ENCODE peak calls at places on chromosome 9, in eight cellular contexts. K is CD8-positive, alpha-beta T cell; G is GM13976; O is thoracic aorta; L is astrocyte; X is Calu3; W is fibroblast of pulmonary artery; V is breast epithelium. N is an unnamed sample.

GRCh38 chr9:126721531-126722098 is 83.2 kb upstream of the ZBTB43 start:
- DNase-seq in G (no peak), W (no peak), L (no peak), K (peak; percentile 56), V (no peak), O (no peak), X (no peak), N (no peak)

GRCh38 chr9:136182850-136183422 is 22.0 kb downstream of the LHX3 start:
- DNase-seq in V (no peak), O (no peak), G (no peak), W (no peak), X (no peak), L (no peak), K (no peak), N (no peak)

GRCh38 chr9:137832830-137833590 is 44.6 kb upstream of the CACNA1B start:
- DNase-seq in V (no peak), O (no peak), W (no peak), X (no peak), L (no peak), K (no peak), G (no peak), N (no peak)

GRCh38 chr9:115234094-115234493 is 116.1 kb upstream of the TNC start:
- DNase-seq in V (no peak), G (no peak), W (peak; percentile 44), L (peak; percentile 95), K (no peak), O (no peak), X (peak; percentile 58), N (no peak)

GRCh38 chr9:135021393-135021789 is 66.1 kb upstream of the OLFM1 start:
- DNase-seq in X (no peak), V (no peak), L (no peak), O (no peak), G (no peak), W (no peak), K (no peak), N (no peak)

GRCh38 chr9:35954942-35955546 is 2.9 kb downstream of the OR2S2 start:
- DNase-seq in L (peak; percentile 59), W (peak; percentile 92), O (no peak), G (peak; percentile 71), K (peak; percentile 48), X (peak; percentile 34), V (no peak), N (no peak)

GRCh38 chr9:106956971-106957370 is 94.0 kb downstream of the ZNF462 start:
- DNase-seq in O (no peak), K (no peak), X (no peak), L (peak; percentile 88), W (peak; percentile 36), V (no peak), G (no peak), N (no peak)

GRCh38 chr9:78292716-78293497 is 4.0 kb upstream of the PSAT1 start:
- DNase-seq in G (no peak), W (no peak), O (no peak), L (no peak), K (no peak), X (no peak), V (no peak), N (no peak)

GRCh38 chr9:106980551-106981101 is 117.7 kb downstream of the ZNF462 start:
- DNase-seq in L (peak; percentile 69), G (no peak), X (no peak), W (peak; percentile 10), O (no peak), K (no peak), V (no peak), N (no peak)

GRCh38 chr9:109771796-109772525 is 8.0 kb upstream of the PALM2AKAP2 start:
- DNase-seq in V (no peak), W (peak; percentile 38), L (peak; percentile 75), G (no peak), X (no peak), K (no peak), O (no peak), N (no peak)

GRCh38 chr9:101354143-101354764 is 30.6 kb downstream of the BAAT start:
- DNase-seq in O (no peak), V (no peak), X (peak; percentile 32), W (no peak), G (no peak), L (no peak), K (no peak), N (no peak)

GRCh38 chr9:84755375-84755774 is 85.8 kb downstream of the NTRK2 start:
- DNase-seq in G (no peak), V (no peak), O (no peak), W (no peak), X (no peak), L (peak; percentile 18), K (no peak), N (no peak)

GRCh38 chr9:81069038-81069795 is 620.1 kb downstream of the TLE1 start:
- DNase-seq in V (no peak), W (no peak), L (no peak), K (no peak), G (no peak), O (no peak), X (no peak), N (no peak)

GRCh38 chr9:121286973-121287721 is 19.2 kb downstream of the GSN start:
- DNase-seq in X (peak; percentile 79), L (peak; percentile 89), G (no peak), V (peak; percentile 79), O (peak; percentile 70), K (no peak), W (peak; percentile 97), N (peak; percentile 60)

DNA sequence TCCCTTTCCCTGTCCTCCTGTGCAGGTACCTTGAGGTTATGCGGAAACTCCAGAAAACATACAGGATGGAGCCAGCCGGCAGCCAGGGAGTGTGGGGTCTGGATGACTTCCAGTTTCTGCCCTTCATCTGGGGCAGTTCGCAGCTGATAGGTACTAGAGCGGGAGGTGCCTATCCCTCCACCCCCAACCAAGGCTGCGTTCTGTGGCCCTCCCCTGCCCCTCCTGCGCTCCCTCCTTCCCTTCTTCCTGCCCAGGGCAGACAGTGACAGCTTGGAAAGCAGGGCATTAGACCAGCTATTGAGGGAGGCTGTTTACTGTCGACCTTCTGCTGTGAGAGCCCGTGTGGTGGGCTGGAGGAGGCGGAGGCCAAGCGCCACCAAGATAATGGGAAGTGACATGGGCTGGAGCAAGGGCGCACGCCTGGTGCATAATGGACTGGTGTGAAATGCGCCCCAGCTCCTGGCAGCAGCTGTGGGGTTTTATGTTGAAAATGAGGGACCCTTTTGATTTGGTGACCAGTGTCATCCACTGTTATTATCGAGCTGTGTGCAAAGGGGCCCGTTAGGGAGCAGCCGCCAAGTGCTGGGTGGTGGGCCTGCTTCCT is 25.3 kb downstream of the PTPA start:
- DNase-seq in G (no peak), K (no peak), L (no peak), W (no peak), X (no peak), O (no peak), V (no peak), N (no peak)
- TF ChIP-seq CTCF in G (no peak), K (no peak), L (no peak), W (no peak), X (no peak), O (no peak), V (no peak), N (no peak)

GRCh38 chr9:133540336-133541025 is 6.0 kb downstream of the ADAMTSL2 start:
- DNase-seq in K (no peak), W (no peak), G (peak; percentile 72), X (no peak), L (no peak), V (no peak), O (no peak), N (no peak)
- TF ChIP-seq CTCF in K (no peak), W (no peak), G (peak; percentile 20), X (no peak), L (no peak), V (no peak), O (no peak), N (no peak)

DNA sequence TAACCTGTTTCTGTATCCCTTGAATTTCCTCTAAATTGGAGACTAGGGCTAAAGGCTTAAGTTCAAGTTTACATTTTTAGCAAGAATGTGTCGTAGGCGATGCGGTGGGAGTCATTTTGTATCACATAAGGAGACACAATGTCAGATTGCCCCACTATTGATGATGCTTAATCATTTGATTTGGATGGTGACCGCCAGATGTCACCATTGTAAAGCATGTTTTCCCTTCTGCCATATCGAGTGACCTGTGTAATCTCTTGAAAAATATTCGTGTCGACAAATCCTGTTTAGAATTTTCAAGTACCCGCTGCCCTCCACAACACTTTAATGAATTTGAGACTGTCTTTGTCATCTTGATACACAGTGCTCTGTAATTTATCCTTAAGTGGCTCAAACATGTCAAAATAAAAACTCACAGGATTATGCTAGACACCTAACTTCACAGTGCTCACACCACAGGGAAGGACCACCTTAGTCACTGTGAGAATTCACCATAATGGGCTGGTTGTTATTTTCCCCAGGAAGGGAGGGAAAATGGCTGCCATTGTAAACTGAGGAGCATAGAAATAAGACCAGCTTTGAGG is 34.5 kb upstream of the SLC46A2 start:
- DNase-seq in O (no peak), L (peak; percentile 1), X (peak; percentile 21), V (no peak), G (no peak), K (no peak), W (peak; percentile 47), N (no peak)
- TF ChIP-seq CTCF in O (peak; percentile 34), L (peak; percentile 33), X (no peak), V (peak; percentile 30), G (peak; percentile 11), K (no peak), W (peak; percentile 35), N (no peak)

GRCh38 chr9:87656485-87656884 is 69.4 kb upstream of the CTSL start:
- DNase-seq in G (no peak), V (no peak), L (peak; percentile 27), W (peak; percentile 64), O (no peak), X (no peak), K (no peak), N (no peak)
- TF ChIP-seq CTCF in G (no peak), V (no peak), L (no peak), W (peak; percentile 43), O (no peak), X (no peak), K (no peak), N (no peak)

N was measured in omental fat pad.